ENCODE peak calls at places on chromosome 11, in eight cellular contexts. W is hepatocyte, G is SK-N-SH, I is GM23248, Y is HCT116, D is MM.1S, K is neural progenitor cell, O is PC-3. Q is an unnamed sample.

GRCh38 chr11:78749243-78749730 is 174.6 kb upstream of the NARS2 start:
- DNase-seq in D (no peak), O (no peak), Y (no peak), I (no peak), G (peak), W (no peak), K (no peak), Q (no peak)

GRCh38 chr11:56751480-56751879 is 3.0 kb upstream of the OR9G4 start:
- DNase-seq in K (no peak), W (no peak), O (no peak), D (no peak), I (no peak), Y (no peak), G (no peak), Q (no peak)

GRCh38 chr11:111923351-111923788 is 4.7 kb downstream of the C11orf52 start:
- DNase-seq in D (no peak), K (no peak), W (no peak), O (no peak), I (peak), G (no peak), Y (no peak), Q (no peak)

GRCh38 chr11:101487775-101488174 is 96.0 kb downstream of the TRPC6 start:
- DNase-seq in O (peak), Y (no peak), K (no peak), W (no peak), I (peak), D (no peak), G (no peak), Q (no peak)

GRCh38 chr11:67520856-67521824 is 2.1 kb downstream of the CABP2 start:
- DNase-seq in G (no peak), D (no peak), Y (no peak), I (no peak), W (no peak), K (no peak), O (no peak), Q (no peak)

GRCh38 chr11:21446939-21447590 is 745.8 kb upstream of the ANO5 start:
- DNase-seq in K (no peak), O (no peak), Y (no peak), I (no peak), G (no peak), D (no peak), W (no peak), Q (no peak)

GRCh38 chr11:129894281-129895125 is 875 bp downstream of the NFRKB start:
- DNase-seq in Y (no peak), D (peak), I (peak), K (no peak), O (peak), G (no peak), W (peak), Q (peak)

GRCh38 chr11:28569099-28569498 is 460.9 kb downstream of the METTL15 start:
- DNase-seq in G (no peak), K (no peak), W (no peak), D (no peak), I (no peak), Y (no peak), O (no peak), Q (no peak)

GRCh38 chr11:126751242-126751641 is 249.3 kb downstream of the KIRREL3 start:
- DNase-seq in G (no peak), D (no peak), O (no peak), K (no peak), Y (no peak), W (no peak), I (peak), Q (no peak)

GRCh38 chr11:35812850-35813249 is 131.0 kb upstream of the LDLRAD3 start:
- DNase-seq in W (no peak), O (no peak), G (no peak), I (no peak), D (no peak), Y (no peak), K (no peak), Q (no peak)

GRCh38 chr11:62418733-62419132 is at the start of gene SCGB1A1:
- DNase-seq in D (no peak), W (no peak), Y (no peak), O (no peak), G (no peak), I (no peak), K (no peak), Q (no peak)

GRCh38 chr11:34263462-34264186 is 94.2 kb downstream of the ABTB2 start:
- DNase-seq in G (no peak), I (peak), K (no peak), W (peak), Y (peak), D (no peak), O (peak), Q (no peak)

GRCh38 chr11:123490527-123490926 is 60.5 kb downstream of the GRAMD1B start:
- DNase-seq in D (no peak), I (no peak), G (no peak), O (no peak), K (no peak), W (no peak), Y (no peak), Q (no peak)

GRCh38 chr11:61529537-61530225 is 21.1 kb downstream of the LRRC10B start:
- DNase-seq in G (no peak), I (no peak), D (no peak), W (peak), Y (no peak), O (no peak), K (no peak), Q (no peak)

GRCh38 chr11:8321876-8322275 is 58.2 kb upstream of the LMO1 start:
- DNase-seq in O (no peak), G (no peak), K (no peak), I (no peak), W (no peak), D (no peak), Y (no peak), Q (no peak)

GRCh38 chr11:120858740-120859139 is 165.2 kb upstream of the TBCEL start:
- DNase-seq in I (peak), Y (no peak), O (peak), D (no peak), W (peak), K (no peak), G (no peak), Q (no peak)

GRCh38 chr11:77747381-77747969 is 73.0 kb downstream of the RSF1 start:
- DNase-seq in K (no peak), I (peak), O (no peak), G (no peak), W (no peak), D (no peak), Y (no peak), Q (no peak)

GRCh38 chr11:3983101-3983500 is 111.5 kb upstream of the RRM1 start:
- DNase-seq in Y (no peak), D (no peak), I (no peak), W (no peak), K (no peak), G (no peak), O (no peak), Q (no peak)

DNA sequence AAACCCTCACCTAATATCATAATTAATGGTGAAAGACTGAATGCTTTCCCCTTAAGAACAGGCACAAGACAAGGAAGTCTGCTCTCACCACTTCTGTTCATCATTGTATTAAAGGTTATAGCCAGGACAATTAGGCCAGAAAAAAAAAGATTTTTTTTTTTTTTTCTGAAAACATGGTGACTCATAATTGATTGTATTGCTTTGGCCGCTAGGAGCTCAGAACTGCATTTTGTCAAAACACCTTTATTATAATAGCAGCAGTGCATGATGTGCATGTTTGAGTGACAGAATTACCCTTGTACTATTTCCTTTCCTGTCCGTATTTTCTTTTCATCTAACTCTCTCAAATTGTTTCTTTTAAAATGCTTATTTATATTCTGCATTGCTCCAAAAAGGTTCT is 98.1 kb downstream of the RNF169 start:
- DNase-seq in G (no peak), D (no peak), Y (no peak), I (peak), O (peak), K (no peak), W (no peak), Q (no peak)
- TF ChIP-seq EZH2phosphoT487 in G (no peak), D (no peak), Y (no peak), I (no peak), O (no peak), K (no peak), W (no peak), Q (no peak)

GRCh38 chr11:17652556-17652955 is 66.8 kb upstream of the MYOD1 start:
- DNase-seq in D (no peak), W (no peak), I (no peak), G (no peak), Y (no peak), O (no peak), K (no peak), Q (no peak)

GRCh38 chr11:17655682-17656081 is 63.7 kb upstream of the MYOD1 start:
- DNase-seq in O (no peak), W (no peak), G (no peak), I (no peak), K (no peak), Y (no peak), D (no peak), Q (no peak)

GRCh38 chr11:17653606-17654005 is 65.8 kb upstream of the MYOD1 start:
- DNase-seq in W (no peak), Y (no peak), O (no peak), G (no peak), I (no peak), D (no peak), K (no peak), Q (no peak)

DNA sequence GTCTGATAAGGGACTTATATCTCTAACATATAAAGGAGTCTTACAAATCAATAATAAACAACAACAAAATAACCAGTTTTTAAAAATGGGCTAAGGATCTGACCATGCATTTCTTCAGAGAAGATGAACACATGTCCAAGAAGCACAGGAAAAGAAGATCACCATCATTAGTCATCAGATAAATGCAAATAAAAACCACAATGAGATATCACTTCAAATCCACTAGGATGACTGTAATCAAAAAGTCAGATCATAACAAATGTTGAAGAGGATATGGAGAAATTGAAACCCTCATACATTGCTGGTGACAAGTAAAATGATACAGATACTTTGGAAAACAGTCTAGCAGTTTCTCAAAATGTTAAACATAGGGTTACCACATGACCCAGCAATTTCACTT is 61.2 kb upstream of the MYOD1 start:
- DNase-seq in I (no peak), W (no peak), O (no peak), G (no peak), D (no peak), K (no peak), Y (no peak), Q (no peak)
- H3K27ac ChIP-seq in I (no peak), W (no peak), O (no peak), G (no peak), D (no peak), K (no peak), Y (no peak), Q (no peak)

DNA sequence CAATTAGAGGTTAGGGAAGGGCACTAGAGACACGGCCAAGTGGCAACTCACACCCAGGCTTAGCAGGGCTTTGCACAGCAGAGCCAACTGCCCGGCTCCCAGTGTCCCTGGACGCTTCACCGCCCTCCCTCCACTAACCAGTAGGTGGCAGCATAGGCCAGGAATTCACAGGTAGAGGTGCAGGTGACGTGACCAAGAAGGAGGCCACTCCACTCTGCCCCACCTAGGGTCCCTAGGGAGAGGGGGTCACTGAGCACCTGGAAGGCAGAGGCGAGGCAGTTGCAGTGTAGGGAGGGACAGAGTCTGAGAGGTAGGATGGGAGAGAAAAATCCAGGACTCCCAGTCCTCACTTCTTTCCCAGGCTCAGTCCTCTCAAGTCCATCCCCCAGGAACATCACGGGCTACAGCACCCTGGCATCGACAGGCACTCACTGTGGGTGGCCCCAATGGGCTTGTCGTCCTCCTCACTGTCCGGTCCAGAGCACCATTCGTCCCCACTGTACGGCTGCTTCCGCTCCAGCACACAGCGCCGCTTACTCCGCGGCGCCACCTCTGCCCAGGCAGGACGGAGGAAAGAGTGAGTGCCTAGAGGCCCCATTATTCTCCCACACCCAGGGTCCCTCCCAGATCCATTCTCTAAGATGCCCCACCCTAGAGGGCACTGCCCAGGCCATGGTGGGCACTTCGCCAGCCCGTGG is 18.5 kb downstream of the BCL9L start:
- DNase-seq in W (peak), I (peak), Y (no peak), D (peak), K (peak), G (peak), O (peak), Q (peak)
- TF ChIP-seq EZH2phosphoT487 in W (no peak), I (no peak), Y (no peak), D (no peak), K (no peak), G (no peak), O (no peak), Q (no peak)

DNA sequence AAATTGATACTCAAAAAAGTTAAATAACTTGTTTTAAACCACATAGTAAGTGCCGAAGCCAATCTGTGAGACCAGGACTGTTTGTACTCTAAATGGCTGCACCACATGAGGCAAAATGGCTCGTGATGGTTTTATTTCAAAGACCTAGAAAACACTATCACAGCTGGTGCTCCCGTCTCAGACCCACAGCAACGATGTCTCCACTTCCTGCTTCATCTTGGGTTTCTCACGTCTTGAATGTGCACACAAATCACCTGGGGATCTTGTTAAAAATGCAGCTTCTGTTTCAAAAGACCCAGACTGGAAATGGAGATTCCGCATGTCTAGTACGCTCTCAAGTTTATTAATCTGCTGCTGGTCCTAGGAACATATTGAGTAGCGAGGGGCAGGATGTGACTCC is 1.2 kb downstream of the CD3E start:
- DNase-seq in Y (no peak), I (no peak), O (no peak), D (no peak), G (no peak), K (no peak), W (no peak), Q (no peak)
- H3K27ac ChIP-seq in Y (no peak), I (no peak), O (no peak), D (no peak), G (no peak), K (no peak), W (no peak), Q (no peak)

GRCh38 chr11:17547051-17547577 is at the start of gene OTOG:
- DNase-seq in I (no peak), D (no peak), Y (no peak), K (peak), W (no peak), G (peak), O (peak), Q (no peak)
- TF ChIP-seq EZH2phosphoT487 in I (no peak), D (no peak), Y (no peak), K (no peak), W (no peak), G (no peak), O (no peak), Q (no peak)

DNA sequence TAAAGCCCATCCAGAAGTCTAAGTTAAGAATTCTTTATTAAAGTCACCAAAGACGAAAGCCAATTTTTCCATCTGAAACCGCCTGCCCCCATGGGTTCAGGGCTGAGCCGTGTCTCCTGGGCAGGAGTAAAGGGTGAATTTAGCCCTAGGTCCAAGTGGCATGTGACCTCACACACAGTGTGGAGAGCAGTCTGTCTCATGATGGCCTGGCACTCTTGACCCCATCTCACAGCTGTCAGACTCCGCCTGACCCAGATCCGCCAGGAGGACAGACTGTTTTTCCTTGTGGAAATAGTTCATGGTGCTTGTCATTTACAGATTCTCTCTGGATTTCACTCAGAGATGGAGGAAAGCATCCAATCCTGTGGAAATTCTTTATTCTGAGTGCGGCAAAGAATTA is 109.7 kb downstream of the GALNT18 start:
- DNase-seq in Y (no peak), K (no peak), G (no peak), W (no peak), D (no peak), O (no peak), I (no peak), Q (no peak)
- H3K27ac ChIP-seq in Y (no peak), K (no peak), G (no peak), W (no peak), D (no peak), O (no peak), I (no peak), Q (no peak)

DNA sequence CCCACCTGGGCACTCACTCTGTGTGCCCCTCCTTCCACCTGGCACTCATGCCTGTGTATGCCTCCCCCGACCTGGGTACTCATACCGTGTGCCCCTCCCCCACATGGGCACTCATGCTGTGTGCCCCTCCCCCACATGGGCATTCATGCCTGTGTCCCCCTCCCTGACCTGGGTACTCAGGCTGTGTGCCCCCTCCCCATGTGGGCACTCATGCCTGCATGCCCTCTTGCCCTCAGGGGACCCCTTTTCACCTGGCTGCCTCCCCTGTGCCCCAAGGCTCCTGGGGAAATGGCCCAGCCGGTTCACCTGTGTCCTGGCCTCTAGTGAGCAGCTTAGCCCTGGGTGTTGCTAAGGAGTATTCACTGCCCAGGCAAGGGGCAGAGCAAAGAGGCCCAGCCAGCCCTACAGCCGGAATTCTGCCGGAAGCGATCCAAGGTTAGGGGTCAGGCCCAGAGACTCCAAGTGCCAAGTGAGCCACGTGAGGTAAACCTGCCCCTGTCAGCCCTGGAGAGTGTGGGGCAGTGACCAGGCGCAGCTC is 5.7 kb upstream of the IFITM10 start:
- DNase-seq in K (no peak), G (no peak), O (no peak), Y (no peak), W (no peak), D (no peak), I (no peak), Q (no peak)
- TF ChIP-seq EZH2phosphoT487 in K (no peak), G (no peak), O (no peak), Y (no peak), W (no peak), D (no peak), I (no peak), Q (no peak)

GRCh38 chr11:37946155-37946766 is 1348.2 kb upstream of the RAG2 start:
- DNase-seq in D (peak), K (peak), G (peak), W (peak), I (peak), O (peak), Y (no peak), Q (peak)
- H3K27ac ChIP-seq in D (no peak), K (no peak), G (no peak), W (no peak), I (no peak), O (no peak), Y (no peak), Q (no peak)